ENCODE peak calls at places on chromosome 4, in seven cellular contexts. W is endothelial cell of umbilical vein; F is left ventricle myocardium inferior; X is HFF-Myc; R is CD4-positive, alpha-beta memory T cell; L is fibroblast of lung; M is small intestine. B is an unnamed sample.

GRCh38 chr4:46933686-46934085 is 24.6 kb upstream of the COX7B2 start:
- DNase-seq in M (no peak), W (no peak), L (peak), R (no peak), F (no peak), X (no peak), B (no peak)

GRCh38 chr4:161702287-161702686 is 461.5 kb downstream of the FSTL5 start:
- DNase-seq in F (no peak), L (no peak), M (no peak), R (no peak), X (no peak), W (no peak), B (no peak)

GRCh38 chr4:73894021-73894420 is 24.8 kb downstream of the CXCL1 start:
- DNase-seq in M (no peak), F (no peak), W (no peak), X (no peak), R (no peak), L (no peak), B (no peak)

GRCh38 chr4:129474698-129475097 is 378.7 kb downstream of the C4orf33 start:
- DNase-seq in M (no peak), L (no peak), F (no peak), X (no peak), R (no peak), W (no peak), B (no peak)

GRCh38 chr4:7635971-7636508 is 201.3 kb upstream of the PSAPL1 start:
- DNase-seq in X (no peak), F (no peak), R (no peak), M (no peak), L (no peak), W (no peak), B (no peak)

GRCh38 chr4:147777456-147778091 is 45.7 kb downstream of the ARHGAP10 start:
- DNase-seq in M (peak), L (peak), R (no peak), X (no peak), F (no peak), W (no peak), B (no peak)

GRCh38 chr4:147492761-147493160 is 11.9 kb downstream of the EDNRA start:
- DNase-seq in W (peak), M (no peak), L (peak), R (no peak), F (peak), X (no peak), B (no peak)

GRCh38 chr4:114025176-114025777 is 45.8 kb upstream of the ARSJ start:
- DNase-seq in W (no peak), X (no peak), F (no peak), R (no peak), M (peak), L (no peak), B (no peak)

GRCh38 chr4:158094413-158095110 is 78.3 kb downstream of the GASK1B start:
- DNase-seq in X (no peak), R (no peak), W (peak), M (peak), L (peak), F (no peak), B (no peak)

GRCh38 chr4:128483816-128484215 is 196.2 kb upstream of the PGRMC2 start:
- DNase-seq in F (no peak), R (no peak), L (peak), X (peak), W (peak), M (no peak), B (peak)

GRCh38 chr4:48262926-48263325 is 6.7 kb downstream of the TEC start:
- DNase-seq in X (no peak), M (no peak), F (no peak), L (peak), W (no peak), R (no peak), B (no peak)

GRCh38 chr4:7932333-7932732 is 7.3 kb downstream of the AFAP1 start:
- DNase-seq in R (no peak), F (no peak), M (no peak), X (no peak), W (peak), L (no peak), B (no peak)

GRCh38 chr4:1759818-1760223 is 33.3 kb upstream of the FGFR3 start:
- DNase-seq in X (no peak), F (no peak), M (no peak), W (no peak), R (no peak), L (no peak), B (no peak)

GRCh38 chr4:7270121-7270520 is 77.8 kb downstream of the SORCS2 start:
- DNase-seq in F (no peak), X (no peak), M (no peak), W (no peak), L (no peak), R (no peak), B (no peak)

GRCh38 chr4:8396762-8397406 is 43.6 kb downstream of the ACOX3 start:
- DNase-seq in R (no peak), W (no peak), F (no peak), L (no peak), M (no peak), X (no peak), B (no peak)

GRCh38 chr4:184471872-184472539 is 2.3 kb downstream of the IRF2 start:
- DNase-seq in L (no peak), R (peak), X (no peak), F (no peak), M (peak), W (no peak), B (peak)
- H3K4me3 ChIP-seq in L (peak), R (peak), X (peak), F (peak), M (no peak), W (peak), B (peak)

GRCh38 chr4:119237642-119238041 is 25.1 kb downstream of the USP53 start:
- DNase-seq in X (no peak), M (no peak), W (no peak), R (no peak), L (no peak), F (no peak), B (no peak)
- H3K4me3 ChIP-seq in X (no peak), M (no peak), W (no peak), R (no peak), L (no peak), F (no peak), B (no peak)

GRCh38 chr4:108877821-108878220 is 115.0 kb upstream of the ETNPPL start:
- DNase-seq in W (no peak), F (no peak), X (no peak), M (no peak), R (no peak), L (peak), B (no peak)
- H3K4me3 ChIP-seq in W (no peak), F (no peak), X (no peak), M (no peak), R (no peak), L (no peak), B (no peak)

DNA sequence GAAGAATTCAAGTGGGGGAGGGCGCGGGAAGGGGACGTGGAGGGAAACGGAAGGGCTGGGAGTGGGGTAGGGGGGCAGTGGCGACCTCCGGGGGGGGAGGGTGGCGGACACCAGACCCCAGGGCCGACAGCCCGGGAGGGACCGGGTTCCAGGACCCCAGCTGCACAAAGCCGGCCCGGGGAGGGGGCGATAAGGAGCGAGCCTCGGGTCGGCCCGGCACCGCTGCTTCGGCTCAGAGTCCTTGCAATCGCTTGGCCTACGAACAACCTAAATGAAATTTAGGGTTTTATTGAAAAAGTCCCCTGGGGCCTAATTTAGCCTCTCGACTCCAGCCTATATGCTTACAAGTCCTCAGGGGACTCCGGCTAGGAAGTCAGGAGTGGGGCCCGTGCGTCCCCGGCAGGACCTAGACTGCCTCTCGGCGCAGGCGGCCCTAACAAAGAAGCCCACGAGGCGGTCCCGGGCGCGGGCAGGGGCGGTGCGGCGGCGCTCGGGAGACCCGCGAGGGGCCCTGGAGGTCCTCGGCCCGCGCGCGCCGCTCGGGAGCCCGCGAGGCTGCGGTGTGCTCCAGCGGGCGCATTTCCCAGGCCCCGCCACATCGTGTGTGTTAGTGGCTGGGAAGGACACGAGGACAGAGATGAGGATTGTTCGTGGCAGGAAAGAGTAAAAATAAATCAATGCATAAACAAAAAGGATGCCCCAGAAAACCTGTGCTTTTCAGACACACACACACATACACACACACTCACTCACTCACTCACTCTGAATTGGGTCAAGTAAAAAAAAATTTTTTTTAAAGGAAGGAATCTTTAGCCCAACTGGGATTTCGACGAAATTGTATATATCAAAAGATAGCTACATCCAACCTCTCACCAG is 70.0 kb downstream of the MGST2 start:
- DNase-seq in X (no peak), R (no peak), W (peak), F (peak), L (peak), M (no peak), B (no peak)
- H3K4me3 ChIP-seq in X (peak), R (no peak), W (no peak), F (peak), L (peak), M (no peak), B (no peak)

DNA sequence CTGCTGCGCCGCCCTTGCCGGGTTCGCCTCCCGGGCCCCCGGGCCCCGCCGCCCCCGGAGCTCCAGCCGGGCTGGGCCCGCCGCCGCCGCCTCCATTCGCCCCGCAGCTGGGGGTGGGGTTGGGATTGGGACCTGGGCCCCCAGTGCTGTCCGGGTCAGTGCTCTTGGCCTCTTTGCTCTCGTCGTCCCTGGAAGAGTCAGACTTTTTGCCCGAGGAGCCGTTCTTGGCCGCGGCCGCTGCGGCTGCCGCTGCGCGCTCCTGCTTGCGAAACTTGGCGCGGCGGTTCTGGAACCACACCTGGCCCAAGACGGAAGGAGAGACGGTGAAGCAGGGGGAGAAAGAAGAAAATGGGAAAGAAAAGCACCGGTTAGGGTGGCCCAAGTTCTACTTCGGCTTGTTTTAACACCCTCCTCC is 2.5 kb downstream of the PHOX2B start:
- DNase-seq in M (no peak), R (no peak), L (no peak), X (no peak), W (no peak), F (no peak), B (no peak)
- H3K4me3 ChIP-seq in M (no peak), R (no peak), L (no peak), X (no peak), W (no peak), F (no peak), B (no peak)

DNA sequence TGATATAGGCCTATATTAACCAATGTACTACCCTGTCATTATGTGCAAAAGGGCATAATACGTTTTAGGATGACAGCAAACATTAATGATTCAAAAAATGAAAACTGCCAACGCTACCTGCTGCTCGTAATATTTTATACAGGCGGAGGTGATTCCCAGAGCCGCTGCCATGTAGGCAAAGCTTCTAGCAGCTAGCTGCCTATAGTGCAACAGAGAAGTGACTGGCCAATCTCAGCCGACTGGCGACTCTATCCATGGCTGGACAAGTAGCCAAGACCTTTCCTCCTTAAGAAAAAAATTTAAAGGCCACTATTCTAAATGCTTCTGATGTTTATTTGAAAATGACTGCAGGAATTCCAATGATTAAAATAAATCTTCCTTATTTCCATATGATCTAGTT is 1.9 kb downstream of the PPARGC1A start:
- DNase-seq in L (no peak), W (no peak), X (no peak), R (no peak), F (no peak), M (peak), B (no peak)
- H3K4me3 ChIP-seq in L (peak), W (no peak), X (no peak), R (no peak), F (peak), M (peak), B (no peak)

DNA sequence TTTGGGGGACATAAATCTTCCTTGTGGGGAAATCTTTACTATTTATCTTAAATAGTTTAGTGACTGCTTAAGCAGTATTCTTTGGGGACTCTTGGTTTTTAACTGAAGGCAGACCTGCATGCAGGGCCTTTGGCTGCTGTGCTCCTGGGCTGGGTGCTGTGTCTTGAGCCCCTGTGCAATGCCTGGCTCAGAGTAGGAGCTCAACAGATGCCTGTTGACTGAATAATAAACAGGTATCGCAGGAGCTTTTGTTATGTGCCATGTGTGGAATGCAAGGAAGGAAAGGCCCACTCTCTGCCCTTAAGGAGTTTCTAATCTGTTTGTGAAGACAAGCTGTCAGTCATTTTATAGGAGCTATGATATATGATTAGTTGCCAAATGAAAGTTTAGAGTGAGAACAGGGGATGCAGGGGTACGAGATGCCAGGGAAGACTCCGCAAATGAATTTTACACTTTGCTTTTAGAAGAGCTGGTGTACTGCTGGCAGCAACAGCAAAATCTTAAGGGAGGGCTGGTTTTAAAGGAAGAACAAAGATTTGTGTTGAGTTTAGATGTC is 6.7 kb downstream of the GAB1 start:
- DNase-seq in R (no peak), M (no peak), W (no peak), L (no peak), X (no peak), F (no peak), B (no peak)
- H3K4me3 ChIP-seq in R (no peak), M (peak), W (no peak), L (no peak), X (no peak), F (no peak), B (no peak)

GRCh38 chr4:36332023-36332781 is 50.8 kb downstream of the DTHD1 start:
- DNase-seq in F (no peak), W (no peak), X (no peak), L (peak), M (no peak), R (no peak), B (no peak)
- H3K4me3 ChIP-seq in F (no peak), W (no peak), X (no peak), L (no peak), M (no peak), R (no peak), B (no peak)

GRCh38 chr4:139457318-139457717 is 3.4 kb downstream of the RAB33B start:
- DNase-seq in L (no peak), X (no peak), F (no peak), R (no peak), M (peak), W (peak), B (no peak)
- H3K4me3 ChIP-seq in L (no peak), X (no peak), F (no peak), R (no peak), M (no peak), W (no peak), B (no peak)